ENCODE peak calls at places on chromosomes 11 and 22, in ten cellular contexts. D, W, M, A, L, G, R, O, B and V are unnamed samples.

GRCh38 chr11:115580927-115581680 is 76.9 kb upstream of the CADM1 start:
- DNase-seq in M (no peak), G (no peak), L (peak), W (no peak), R (peak), D (no peak), B (no peak), A (no peak), O (peak), V (no peak)

GRCh38 chr22:35752172-35752832 is 34.6 kb downstream of the APOL5 start:
- DNase-seq in B (no peak), D (no peak), A (no peak), L (no peak), M (no peak), R (no peak), G (no peak), O (no peak), W (no peak), V (no peak)

GRCh38 chr22:46100401-46101105 is 49.8 kb upstream of the PPARA start:
- DNase-seq in L (no peak), W (no peak), D (no peak), A (no peak), G (no peak), M (no peak), O (no peak), B (no peak), R (no peak), V (no peak)

GRCh38 chr11:135075740-135076139 is 663.7 kb upstream of the B3GAT1 start:
- DNase-seq in L (peak), D (peak), G (peak), R (peak), M (no peak), A (no peak), W (peak), O (peak), B (peak), V (peak)

GRCh38 chr11:105609832-105610781 is at the start of gene GRIA4:
- DNase-seq in L (no peak), W (no peak), M (peak), O (peak), B (peak), G (peak), D (no peak), A (peak), R (peak), V (peak)

GRCh38 chr11:59551651-59552521 is 40.5 kb downstream of the OR4D9 start:
- DNase-seq in D (peak), O (peak), G (no peak), B (peak), L (no peak), M (peak), R (no peak), A (no peak), W (peak), V (no peak)

GRCh38 chr22:25563757-25564319 is 637 bp upstream of the GRK3 start:
- DNase-seq in G (no peak), L (peak), W (no peak), O (peak), R (no peak), A (no peak), M (peak), B (no peak), D (no peak), V (peak)

GRCh38 chr11:12461516-12461915 is 84.1 kb downstream of the PARVA start:
- DNase-seq in D (peak), G (no peak), M (no peak), B (no peak), L (no peak), O (no peak), R (no peak), W (no peak), A (no peak), V (no peak)

GRCh38 chr22:46657996-46658947 is 38.1 kb downstream of the GRAMD4 start:
- DNase-seq in B (no peak), L (no peak), G (no peak), R (no peak), M (no peak), D (no peak), W (no peak), O (no peak), A (no peak), V (no peak)

GRCh38 chr22:33105501-33105911 is 47.3 kb upstream of the SYN3 start:
- DNase-seq in M (no peak), O (no peak), L (no peak), G (no peak), W (no peak), A (no peak), B (no peak), R (no peak), D (no peak), V (no peak)

GRCh38 chr11:121042296-121042695 is 18.4 kb downstream of the TBCEL start:
- DNase-seq in B (no peak), W (no peak), L (no peak), G (no peak), R (no peak), O (no peak), M (no peak), A (no peak), D (no peak), V (no peak)

GRCh38 chr22:37567991-37568390 is 7.7 kb downstream of the CDC42EP1 start:
- DNase-seq in W (no peak), R (no peak), D (no peak), B (no peak), O (no peak), L (no peak), M (no peak), A (no peak), G (no peak), V (no peak)

GRCh38 chr11:108670381-108670930 is 5.6 kb downstream of the DDX10 start:
- DNase-seq in G (no peak), B (no peak), R (no peak), D (no peak), L (no peak), O (no peak), A (no peak), M (no peak), W (no peak), V (no peak)

GRCh38 chr11:65307298-65308229 is 7.1 kb upstream of the CDC42EP2 start:
- DNase-seq in M (no peak), W (no peak), R (no peak), L (no peak), G (no peak), O (no peak), B (no peak), A (no peak), D (no peak), V (no peak)

GRCh38 chr11:27524155-27524554 is 17.6 kb upstream of the LIN7C start:
- DNase-seq in L (no peak), B (no peak), O (no peak), W (peak), M (no peak), G (no peak), R (no peak), D (no peak), A (no peak), V (no peak)

GRCh38 chr11:13349046-13349445 is 71.5 kb downstream of the BMAL1 start:
- DNase-seq in O (no peak), R (no peak), L (no peak), D (no peak), W (no peak), M (no peak), A (no peak), B (no peak), G (no peak), V (no peak)

GRCh38 chr22:24424001-24424900 is 3.1 kb upstream of the ADORA2A start:
- DNase-seq in M (no peak), B (no peak), L (no peak), G (peak), R (no peak), D (no peak), A (no peak), W (no peak), O (no peak), V (no peak)

GRCh38 chr11:114399903-114400221 is 449 bp downstream of the C11orf71 start:
- DNase-seq in B (no peak), D (no peak), A (no peak), L (no peak), W (no peak), M (no peak), R (peak), G (no peak), O (no peak), V (peak)

GRCh38 chr11:101792814-101793213 is 122.0 kb upstream of the CEP126 start:
- DNase-seq in R (no peak), M (no peak), O (no peak), D (no peak), B (no peak), W (no peak), L (no peak), G (no peak), A (no peak), V (no peak)

GRCh38 chr22:28978158-28978557 is 83.5 kb downstream of the C22orf31 start:
- DNase-seq in M (no peak), W (peak), R (no peak), D (peak), O (peak), L (no peak), G (no peak), A (no peak), B (no peak), V (no peak)

GRCh38 chr11:59801981-59802638 is 8.5 kb downstream of the MRPL16 start:
- DNase-seq in R (no peak), B (peak), M (no peak), W (no peak), A (no peak), D (peak), G (no peak), L (no peak), O (peak), V (no peak)

DNA sequence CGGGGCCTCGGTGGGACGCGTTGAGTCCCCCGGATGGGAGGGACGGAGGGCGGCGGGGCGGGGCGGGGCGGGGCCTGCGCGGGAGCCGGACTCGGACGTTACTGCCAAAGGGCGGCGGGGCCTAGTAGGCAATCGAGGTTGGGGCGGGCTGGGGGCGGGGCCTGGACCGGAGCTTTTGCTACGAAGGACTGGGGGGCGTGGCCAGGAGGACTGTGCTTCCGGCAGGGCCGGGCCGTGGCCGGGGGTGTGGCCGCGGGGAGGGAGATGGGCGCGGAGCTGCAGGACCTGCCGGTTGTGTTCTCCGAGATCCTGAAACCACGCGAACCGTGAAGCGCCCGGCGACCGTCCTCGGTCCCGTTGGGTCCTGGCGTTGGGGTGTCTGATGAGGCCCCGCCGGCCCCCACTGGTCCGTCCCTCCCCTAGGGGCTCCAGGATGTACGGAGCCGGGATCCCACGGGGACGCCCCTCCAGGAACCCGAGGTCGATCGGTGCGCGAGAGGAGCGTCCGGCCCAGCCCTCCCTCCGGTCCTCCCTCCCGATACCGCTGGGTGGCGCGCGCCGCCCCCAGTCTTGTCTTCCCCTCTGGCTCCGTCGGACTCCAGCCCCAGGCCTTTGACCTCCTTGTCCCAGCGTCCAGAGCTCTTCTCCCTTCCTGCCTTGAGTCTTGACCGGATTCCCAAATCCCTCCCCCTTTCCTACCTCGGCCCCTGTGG is 649 bp upstream of the NUDT8 start:
- DNase-seq in O (peak), L (peak), D (peak), M (peak), B (peak), R (peak), A (peak), W (peak), G (peak), V (peak)
- TF ChIP-seq POLR2A in O (peak), L (peak), D (peak), M (peak), B (peak), R (peak), A (peak), W (peak), G (peak), V (peak)

DNA sequence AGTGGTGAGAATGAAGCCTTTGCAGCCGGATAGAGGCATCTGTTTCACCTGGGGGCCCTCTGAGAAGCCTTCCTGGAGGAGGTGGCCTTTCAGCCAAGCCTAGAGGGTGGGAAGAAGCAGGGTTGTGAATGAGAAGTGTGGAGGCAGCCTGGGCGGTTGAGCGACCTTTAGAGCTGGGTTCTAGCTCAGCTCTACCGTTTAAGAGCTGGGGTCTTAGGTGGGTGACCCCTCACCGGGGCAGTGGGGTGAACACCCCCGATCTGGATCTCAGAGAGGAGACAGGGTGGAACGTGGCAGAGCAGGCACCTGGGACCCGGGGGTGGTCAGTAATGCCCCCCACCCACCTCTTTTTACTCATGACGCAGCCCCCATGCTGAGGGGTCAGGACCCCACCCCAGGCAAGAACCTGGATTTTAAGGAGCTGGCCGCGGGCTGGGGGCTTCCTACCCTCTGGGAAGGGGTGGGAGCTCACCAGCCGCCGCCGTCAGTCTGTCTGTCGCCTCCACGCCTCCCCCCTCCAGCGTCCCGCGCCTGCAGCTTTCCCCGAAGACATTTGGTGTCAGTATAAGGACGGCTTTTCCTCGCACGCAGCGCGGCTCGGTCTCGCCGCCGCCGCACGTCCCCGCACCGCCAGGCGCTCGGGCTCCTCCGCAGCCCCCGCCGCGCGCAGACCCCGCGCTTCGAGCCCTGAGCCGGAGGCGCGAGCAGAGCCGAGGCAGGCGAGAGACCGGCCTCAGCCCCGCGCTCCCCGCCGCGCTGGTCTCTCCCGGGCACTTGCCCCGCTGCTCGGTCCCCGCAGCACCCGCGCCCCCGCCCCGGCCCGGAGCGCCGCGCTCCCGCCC is 13.4 kb upstream of the CACNA1I start:
- DNase-seq in D (no peak), R (no peak), W (no peak), B (no peak), O (peak), G (no peak), L (no peak), A (no peak), M (no peak), V (no peak)
- H3K4me3 ChIP-seq in D (no peak), R (peak), W (no peak), B (no peak), O (peak), G (no peak), L (peak), A (no peak), M (peak), V (no peak)

DNA sequence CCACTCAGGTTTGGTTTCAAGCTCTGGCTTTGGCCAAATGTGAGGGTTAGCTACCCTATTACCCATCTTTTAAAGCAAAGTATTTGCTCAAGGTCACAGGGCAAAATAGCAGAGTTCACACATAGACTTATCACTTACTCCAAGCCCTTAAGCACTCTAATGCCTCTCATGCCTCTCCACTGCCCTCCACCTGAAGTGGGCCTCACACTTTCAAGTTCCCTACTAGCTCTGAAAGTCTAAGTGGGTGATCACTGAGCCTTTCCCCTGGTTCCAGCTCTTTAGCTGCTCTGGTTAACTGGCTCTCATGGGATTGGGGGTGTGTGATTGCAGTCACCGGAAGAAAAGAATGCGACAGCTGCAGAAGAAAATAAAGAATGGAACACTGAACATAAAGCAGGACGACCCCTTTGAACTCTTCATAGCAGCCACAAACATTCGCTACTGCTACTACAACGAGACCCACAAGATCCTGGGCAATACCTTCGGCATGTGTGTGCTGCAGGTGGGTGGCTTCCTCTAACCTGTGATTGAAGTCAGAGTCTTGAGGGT is 6.4 kb downstream of the NAT10 start:
- DNase-seq in O (no peak), G (no peak), B (no peak), W (no peak), M (no peak), L (no peak), R (no peak), A (no peak), D (no peak), V (no peak)
- H3K27ac ChIP-seq in O (no peak), G (no peak), B (no peak), W (no peak), M (no peak), L (no peak), R (no peak), A (no peak), D (no peak), V (no peak)

DNA sequence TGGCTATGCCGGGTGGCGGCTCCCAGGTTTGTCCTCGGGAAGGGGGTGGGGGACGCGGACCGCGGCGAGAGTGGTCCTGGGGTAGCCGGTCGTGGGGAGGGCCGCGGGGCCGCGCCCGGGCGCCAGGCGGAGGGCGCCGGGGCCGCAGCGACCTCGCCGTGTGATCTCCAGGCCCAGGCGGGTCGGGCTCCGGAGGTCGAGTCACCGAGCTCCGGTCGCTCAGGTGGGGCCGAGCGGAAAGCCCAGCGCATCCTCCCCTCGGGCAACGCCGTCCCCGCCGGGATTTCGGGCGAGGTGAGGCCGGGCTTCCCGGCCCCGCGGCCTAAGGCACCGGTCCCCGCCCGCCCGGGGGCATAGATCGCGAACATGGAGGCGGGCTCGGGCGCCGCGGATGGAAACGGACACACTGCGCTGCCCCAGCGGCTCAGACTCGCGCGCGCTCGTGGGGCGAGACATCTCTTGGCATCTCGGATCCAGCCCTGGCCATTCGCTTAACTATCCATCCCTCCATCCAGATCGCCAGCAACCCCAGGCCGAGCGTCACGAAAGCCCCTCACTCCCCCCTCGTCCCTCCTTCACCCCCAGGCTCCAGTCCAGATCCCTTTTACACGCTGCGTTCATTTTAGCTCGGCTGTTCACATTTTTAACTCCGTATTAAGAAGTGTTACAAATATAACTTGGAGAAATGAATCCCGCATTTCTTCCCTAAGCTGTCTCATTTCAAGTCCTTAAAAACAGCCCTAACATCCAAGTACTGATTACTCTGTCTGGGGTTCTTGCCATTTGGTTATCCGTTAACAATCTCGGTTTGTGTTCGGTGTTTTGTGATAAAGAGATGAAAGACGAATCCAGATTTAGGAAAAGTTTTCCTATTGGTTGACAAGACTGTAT is 460 bp downstream of the ZC3H12C start:
- DNase-seq in O (peak), M (peak), A (peak), B (peak), G (peak), W (peak), L (peak), D (peak), R (peak), V (peak)
- TF ChIP-seq POLR2A in O (peak), M (no peak), A (no peak), B (peak), G (no peak), W (no peak), L (no peak), D (no peak), R (no peak), V (no peak)

GRCh38 chr11:123065634-123066033 is 3.7 kb upstream of the HSPA8 start:
- DNase-seq in G (no peak), R (no peak), W (no peak), D (no peak), A (no peak), M (no peak), O (no peak), B (no peak), L (no peak), V (no peak)

GRCh38 chr11:123063396-123064267 is 1.7 kb upstream of the HSPA8 start:
- DNase-seq in B (peak), D (peak), A (no peak), R (peak), M (peak), L (peak), O (peak), G (no peak), W (no peak), V (no peak)

GRCh38 chr11:123062158-123062891 is 389 bp upstream of the HSPA8 start:
- DNase-seq in W (peak), A (peak), O (peak), M (peak), L (peak), R (peak), B (peak), D (peak), G (peak), V (peak)

GRCh38 chr11:123062892-123063395 is 1.0 kb upstream of the HSPA8 start:
- DNase-seq in D (no peak), A (no peak), R (no peak), B (no peak), W (no peak), M (no peak), O (no peak), L (no peak), G (no peak), V (no peak)

DNA sequence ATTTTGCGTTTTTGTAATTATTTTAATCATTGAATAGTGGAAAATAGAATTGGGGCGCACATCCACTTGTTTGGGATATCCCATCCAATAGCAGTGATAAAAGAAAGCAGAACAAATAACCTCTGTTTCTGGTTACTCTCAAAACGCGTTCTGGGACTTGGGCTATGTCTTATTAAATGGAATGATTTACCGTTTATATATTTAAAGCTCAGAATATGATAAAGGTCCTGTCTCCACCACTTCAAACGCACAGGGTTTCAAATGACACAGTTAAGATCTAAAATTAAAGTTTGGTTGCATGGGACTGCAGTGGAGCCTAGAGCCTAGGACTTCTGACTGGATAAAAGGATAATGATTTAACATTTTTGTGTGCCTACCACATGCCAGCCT is 2.3 kb upstream of the HSPA8 start:
- DNase-seq in B (no peak), R (no peak), W (no peak), D (no peak), L (no peak), A (no peak), G (no peak), O (no peak), M (no peak), V (no peak)
- H3K4me3 ChIP-seq in B (no peak), R (no peak), W (peak), D (peak), L (peak), A (no peak), G (no peak), O (peak), M (peak), V (no peak)

GRCh38 chr11:110433393-110434333 is 3.9 kb downstream of the FDX1 start:
- DNase-seq in R (no peak), A (no peak), M (no peak), L (no peak), G (no peak), O (no peak), B (no peak), D (no peak), W (no peak), V (no peak)
- H3K27ac ChIP-seq in R (peak), A (peak), M (no peak), L (no peak), G (no peak), O (peak), B (no peak), D (no peak), W (peak), V (no peak)